ENCODE peak calls at places on chromosomes 12 and 14, in nine cellular contexts. One of them, this sample, is unnamed.

GRCh38 chr14:36028218-36028617 is 148.3 kb downstream of the PTCSC3 start:
- DNase-seq in IMR-90: no peak
- DNase-seq in choroid plexus epithelial cell: no peak
- DNase-seq in fibroblast of the aortic adventitia: no peak
- DNase-seq in HFF-Myc: no peak
- DNase-seq in pancreas: no peak
- DNase-seq in body of pancreas: no peak
- DNase-seq in fibroblast of pulmonary artery: no peak
- DNase-seq in PC-3: peak
- DNase-seq in this sample: no peak

GRCh38 chr12:43964966-43965365 is 129.1 kb downstream of the TMEM117 start:
- DNase-seq in IMR-90: peak
- DNase-seq in choroid plexus epithelial cell: peak
- DNase-seq in fibroblast of the aortic adventitia: peak
- DNase-seq in HFF-Myc: no peak
- DNase-seq in pancreas: no peak
- DNase-seq in body of pancreas: no peak
- DNase-seq in fibroblast of pulmonary artery: peak
- DNase-seq in PC-3: no peak
- DNase-seq in this sample: peak

GRCh38 chr12:100926669-100927248 is 132.2 kb downstream of the ANO4 start:
- DNase-seq in IMR-90: peak
- DNase-seq in choroid plexus epithelial cell: peak
- DNase-seq in fibroblast of the aortic adventitia: peak
- DNase-seq in HFF-Myc: peak
- DNase-seq in pancreas: peak
- DNase-seq in body of pancreas: peak
- DNase-seq in fibroblast of pulmonary artery: peak
- DNase-seq in PC-3: peak
- DNase-seq in this sample: peak

GRCh38 chr14:90576581-90576980 is 179.8 kb downstream of the CALM1 start:
- DNase-seq in IMR-90: peak
- DNase-seq in choroid plexus epithelial cell: peak
- DNase-seq in fibroblast of the aortic adventitia: peak
- DNase-seq in HFF-Myc: no peak
- DNase-seq in pancreas: no peak
- DNase-seq in body of pancreas: no peak
- DNase-seq in fibroblast of pulmonary artery: peak
- DNase-seq in PC-3: no peak
- DNase-seq in this sample: no peak

GRCh38 chr14:105244334-105244733 is 4.0 kb upstream of the BTBD6 start:
- DNase-seq in IMR-90: no peak
- DNase-seq in choroid plexus epithelial cell: no peak
- DNase-seq in fibroblast of the aortic adventitia: no peak
- DNase-seq in HFF-Myc: no peak
- DNase-seq in pancreas: no peak
- DNase-seq in body of pancreas: no peak
- DNase-seq in fibroblast of pulmonary artery: no peak
- DNase-seq in PC-3: no peak
- DNase-seq in this sample: no peak

GRCh38 chr12:94437303-94437702 is 22.4 kb downstream of the CEP83 start:
- DNase-seq in IMR-90: no peak
- DNase-seq in choroid plexus epithelial cell: no peak
- DNase-seq in fibroblast of the aortic adventitia: no peak
- DNase-seq in HFF-Myc: no peak
- DNase-seq in pancreas: no peak
- DNase-seq in body of pancreas: no peak
- DNase-seq in fibroblast of pulmonary artery: no peak
- DNase-seq in PC-3: no peak
- DNase-seq in this sample: no peak

GRCh38 chr12:70892593-70892992 is 27.9 kb downstream of the PTPRR start:
- DNase-seq in IMR-90: no peak
- DNase-seq in choroid plexus epithelial cell: no peak
- DNase-seq in fibroblast of the aortic adventitia: no peak
- DNase-seq in HFF-Myc: no peak
- DNase-seq in pancreas: no peak
- DNase-seq in body of pancreas: no peak
- DNase-seq in fibroblast of pulmonary artery: no peak
- DNase-seq in PC-3: no peak
- DNase-seq in this sample: no peak

GRCh38 chr12:79897617-79898016 is 37.3 kb downstream of the PPP1R12A start:
- DNase-seq in IMR-90: peak
- DNase-seq in choroid plexus epithelial cell: peak
- DNase-seq in fibroblast of the aortic adventitia: peak
- DNase-seq in HFF-Myc: peak
- DNase-seq in pancreas: no peak
- DNase-seq in body of pancreas: no peak
- DNase-seq in fibroblast of pulmonary artery: peak
- DNase-seq in PC-3: peak
- DNase-seq in this sample: peak

GRCh38 chr14:73802431-73803188 is 49.0 kb upstream of the PTGR2 start:
- DNase-seq in IMR-90: no peak
- DNase-seq in choroid plexus epithelial cell: no peak
- DNase-seq in fibroblast of the aortic adventitia: no peak
- DNase-seq in HFF-Myc: no peak
- DNase-seq in pancreas: no peak
- DNase-seq in body of pancreas: no peak
- DNase-seq in fibroblast of pulmonary artery: no peak
- DNase-seq in PC-3: peak
- DNase-seq in this sample: no peak

GRCh38 chr12:76260390-76260748 is 87.8 kb downstream of the BBS10 start:
- DNase-seq in IMR-90: peak
- DNase-seq in choroid plexus epithelial cell: peak
- DNase-seq in fibroblast of the aortic adventitia: peak
- DNase-seq in HFF-Myc: peak
- DNase-seq in pancreas: no peak
- DNase-seq in body of pancreas: no peak
- DNase-seq in fibroblast of pulmonary artery: peak
- DNase-seq in PC-3: no peak
- DNase-seq in this sample: no peak

GRCh38 chr12:15306605-15307004 is 15.7 kb upstream of the PTPRO start:
- DNase-seq in IMR-90: no peak
- DNase-seq in choroid plexus epithelial cell: no peak
- DNase-seq in fibroblast of the aortic adventitia: no peak
- DNase-seq in HFF-Myc: no peak
- DNase-seq in pancreas: no peak
- DNase-seq in body of pancreas: no peak
- DNase-seq in fibroblast of pulmonary artery: no peak
- DNase-seq in PC-3: no peak
- DNase-seq in this sample: no peak

DNA sequence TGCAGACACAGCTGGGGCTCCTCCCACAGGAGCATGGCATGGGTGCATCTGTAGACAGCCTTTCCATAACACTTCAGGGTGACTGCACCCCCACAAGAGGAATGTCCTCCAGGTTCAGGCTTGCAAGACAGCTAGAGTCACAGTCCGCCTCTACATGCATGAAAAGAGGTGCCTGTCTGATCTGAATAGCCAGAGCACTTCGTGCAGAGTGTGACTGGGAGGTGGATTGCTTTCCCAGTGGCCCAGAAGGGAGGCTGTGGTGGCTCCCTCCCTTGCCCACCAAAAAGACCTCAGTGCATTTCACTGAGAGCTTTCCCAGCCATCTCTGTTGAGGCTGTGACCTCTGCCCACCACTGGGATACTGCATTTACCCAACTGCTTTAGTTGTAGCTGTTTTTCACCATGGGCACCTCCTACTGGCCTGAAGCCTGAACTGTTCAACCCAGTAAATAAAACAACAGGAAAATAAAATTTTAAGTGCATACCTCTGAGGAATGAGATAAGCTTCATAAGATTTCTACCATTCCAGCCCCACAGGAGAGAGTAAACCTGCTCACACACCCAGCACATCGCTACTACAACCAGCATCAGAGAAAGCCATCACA is 14.1 kb downstream of the CEP128 start:
- DNase-seq in IMR-90: no peak
- DNase-seq in choroid plexus epithelial cell: no peak
- DNase-seq in fibroblast of the aortic adventitia: no peak
- DNase-seq in HFF-Myc: no peak
- DNase-seq in pancreas: no peak
- DNase-seq in body of pancreas: no peak
- DNase-seq in fibroblast of pulmonary artery: no peak
- DNase-seq in PC-3: no peak
- DNase-seq in this sample: no peak
- TF ChIP-seq CTCF in IMR-90: peak
- TF ChIP-seq CTCF in choroid plexus epithelial cell: peak
- TF ChIP-seq CTCF in fibroblast of the aortic adventitia: no peak
- TF ChIP-seq CTCF in HFF-Myc: no peak
- TF ChIP-seq CTCF in pancreas: no peak
- TF ChIP-seq CTCF in body of pancreas: no peak
- TF ChIP-seq CTCF in fibroblast of pulmonary artery: no peak
- TF ChIP-seq CTCF in PC-3: no peak
- TF ChIP-seq CTCF in this sample: no peak

GRCh38 chr12:124852329-124852831 is 11.3 kb downstream of the SCARB1 start:
- DNase-seq in IMR-90: no peak
- DNase-seq in choroid plexus epithelial cell: peak
- DNase-seq in fibroblast of the aortic adventitia: peak
- DNase-seq in HFF-Myc: no peak
- DNase-seq in pancreas: no peak
- DNase-seq in body of pancreas: peak
- DNase-seq in fibroblast of pulmonary artery: peak
- DNase-seq in PC-3: no peak
- DNase-seq in this sample: no peak
- H3K4me3 ChIP-seq in IMR-90: no peak
- H3K4me3 ChIP-seq in choroid plexus epithelial cell: no peak
- H3K4me3 ChIP-seq in fibroblast of the aortic adventitia: no peak
- H3K4me3 ChIP-seq in HFF-Myc: no peak
- H3K4me3 ChIP-seq in pancreas: no peak
- H3K4me3 ChIP-seq in body of pancreas: no peak
- H3K4me3 ChIP-seq in fibroblast of pulmonary artery: no peak
- H3K4me3 ChIP-seq in PC-3: no peak
- H3K4me3 ChIP-seq in this sample: no peak

GRCh38 chr14:103705524-103706284 is 9.5 kb downstream of the XRCC3 start:
- DNase-seq in IMR-90: no peak
- DNase-seq in choroid plexus epithelial cell: no peak
- DNase-seq in fibroblast of the aortic adventitia: no peak
- DNase-seq in HFF-Myc: no peak
- DNase-seq in pancreas: no peak
- DNase-seq in body of pancreas: no peak
- DNase-seq in fibroblast of pulmonary artery: no peak
- DNase-seq in PC-3: no peak
- DNase-seq in this sample: no peak

GRCh38 chr14:103704708-103705107 is 10.5 kb downstream of the XRCC3 start:
- DNase-seq in IMR-90: no peak
- DNase-seq in choroid plexus epithelial cell: no peak
- DNase-seq in fibroblast of the aortic adventitia: no peak
- DNase-seq in HFF-Myc: no peak
- DNase-seq in pancreas: no peak
- DNase-seq in body of pancreas: no peak
- DNase-seq in fibroblast of pulmonary artery: no peak
- DNase-seq in PC-3: no peak
- DNase-seq in this sample: no peak

GRCh38 chr14:103706551-103707328 is 8.5 kb downstream of the XRCC3 start:
- DNase-seq in IMR-90: no peak
- DNase-seq in choroid plexus epithelial cell: no peak
- DNase-seq in fibroblast of the aortic adventitia: no peak
- DNase-seq in HFF-Myc: no peak
- DNase-seq in pancreas: peak
- DNase-seq in body of pancreas: no peak
- DNase-seq in fibroblast of pulmonary artery: no peak
- DNase-seq in PC-3: no peak
- DNase-seq in this sample: no peak

GRCh38 chr14:103703433-103704385 is 11.5 kb downstream of the XRCC3 start:
- DNase-seq in IMR-90: no peak
- DNase-seq in choroid plexus epithelial cell: peak
- DNase-seq in fibroblast of the aortic adventitia: no peak
- DNase-seq in HFF-Myc: no peak
- DNase-seq in pancreas: no peak
- DNase-seq in body of pancreas: no peak
- DNase-seq in fibroblast of pulmonary artery: no peak
- DNase-seq in PC-3: no peak
- DNase-seq in this sample: no peak

GRCh38 chr14:103705158-103705523 is 10.1 kb downstream of the XRCC3 start:
- DNase-seq in IMR-90: no peak
- DNase-seq in choroid plexus epithelial cell: no peak
- DNase-seq in fibroblast of the aortic adventitia: no peak
- DNase-seq in HFF-Myc: no peak
- DNase-seq in pancreas: no peak
- DNase-seq in body of pancreas: peak
- DNase-seq in fibroblast of pulmonary artery: no peak
- DNase-seq in PC-3: no peak
- DNase-seq in this sample: no peak
- TF ChIP-seq CTCF in IMR-90: no peak
- TF ChIP-seq CTCF in choroid plexus epithelial cell: no peak
- TF ChIP-seq CTCF in fibroblast of the aortic adventitia: no peak
- TF ChIP-seq CTCF in HFF-Myc: no peak
- TF ChIP-seq CTCF in pancreas: no peak
- TF ChIP-seq CTCF in body of pancreas: no peak
- TF ChIP-seq CTCF in fibroblast of pulmonary artery: no peak
- TF ChIP-seq CTCF in PC-3: no peak
- TF ChIP-seq CTCF in this sample: no peak

DNA sequence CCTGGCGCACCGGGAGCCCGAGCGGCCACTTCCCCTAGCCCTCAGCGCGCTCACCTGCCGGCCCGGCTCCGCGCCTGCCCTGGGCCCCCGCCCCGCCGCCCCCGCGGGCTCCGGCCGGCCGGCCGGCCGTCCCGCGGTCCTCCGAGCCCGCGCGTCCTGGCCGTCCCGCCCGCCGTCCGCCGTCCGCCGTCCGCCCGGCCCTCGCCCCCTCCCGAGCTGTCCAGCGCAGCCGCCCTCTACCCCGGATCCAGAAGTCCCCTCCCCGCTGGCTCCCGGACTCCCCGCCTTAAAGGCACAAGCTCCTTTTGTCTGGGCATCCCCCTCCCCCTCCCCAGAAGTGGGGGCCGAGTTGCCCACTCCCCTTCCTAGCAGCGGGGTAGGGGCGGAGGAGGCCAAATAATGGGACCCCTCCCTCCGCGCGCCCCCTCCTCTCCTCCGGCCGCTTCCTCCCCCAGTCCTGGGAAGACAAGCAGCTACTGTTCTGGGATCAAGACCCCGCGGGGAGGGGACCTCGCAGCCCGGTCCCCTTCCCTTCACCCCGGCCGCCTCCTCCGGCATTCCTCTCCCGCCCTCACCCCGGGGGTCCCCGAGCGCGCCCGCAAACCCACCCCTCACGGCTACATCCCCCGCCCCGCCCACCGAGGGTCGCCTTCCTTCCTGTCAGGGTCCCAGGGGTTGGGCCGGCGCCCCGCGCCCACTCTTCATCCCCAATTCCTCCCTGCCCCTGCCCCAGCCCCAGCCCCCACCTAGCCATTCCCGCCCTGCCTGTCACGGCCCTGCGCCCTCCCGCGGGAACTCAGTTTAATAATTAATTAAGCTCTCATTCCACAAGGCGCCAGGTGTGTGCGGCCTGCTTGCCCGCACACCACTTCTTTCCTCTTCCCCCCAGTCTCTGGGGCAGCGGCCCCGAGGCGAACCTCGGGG is at the start of gene ADCY6:
- DNase-seq in IMR-90: peak
- DNase-seq in choroid plexus epithelial cell: peak
- DNase-seq in fibroblast of the aortic adventitia: peak
- DNase-seq in HFF-Myc: no peak
- DNase-seq in pancreas: peak
- DNase-seq in body of pancreas: peak
- DNase-seq in fibroblast of pulmonary artery: peak
- DNase-seq in PC-3: peak
- DNase-seq in this sample: peak
- H3K4me3 ChIP-seq in IMR-90: peak
- H3K4me3 ChIP-seq in choroid plexus epithelial cell: peak
- H3K4me3 ChIP-seq in fibroblast of the aortic adventitia: peak
- H3K4me3 ChIP-seq in HFF-Myc: peak
- H3K4me3 ChIP-seq in pancreas: peak
- H3K4me3 ChIP-seq in body of pancreas: peak
- H3K4me3 ChIP-seq in fibroblast of pulmonary artery: peak
- H3K4me3 ChIP-seq in PC-3: peak
- H3K4me3 ChIP-seq in this sample: peak

GRCh38 chr12:52126605-52127578 is 47.4 kb downstream of the SMIM41 start:
- DNase-seq in IMR-90: peak
- DNase-seq in choroid plexus epithelial cell: peak
- DNase-seq in fibroblast of the aortic adventitia: peak
- DNase-seq in HFF-Myc: no peak
- DNase-seq in pancreas: no peak
- DNase-seq in body of pancreas: no peak
- DNase-seq in fibroblast of pulmonary artery: peak
- DNase-seq in PC-3: peak
- DNase-seq in this sample: no peak
- TF ChIP-seq CTCF in IMR-90: no peak
- TF ChIP-seq CTCF in choroid plexus epithelial cell: no peak
- TF ChIP-seq CTCF in fibroblast of the aortic adventitia: peak
- TF ChIP-seq CTCF in HFF-Myc: no peak
- TF ChIP-seq CTCF in pancreas: no peak
- TF ChIP-seq CTCF in body of pancreas: no peak
- TF ChIP-seq CTCF in fibroblast of pulmonary artery: no peak
- TF ChIP-seq CTCF in PC-3: no peak
- TF ChIP-seq CTCF in this sample: no peak

This sample was measured in astrocyte of the cerebellum.